ENCODE peak calls at places on chromosomes 6 and 20, in six cellular contexts. S is astrocyte, U is keratinocyte, D is GM23248, A is endothelial cell of umbilical vein, Z is IMR-90. I is an unnamed sample. For H3K9me3, the result is how much of the 10 kb centered on the place peaks cover.

GRCh38 chr6:40802481-40802880 is 215.3 kb upstream of the LRFN2 start:
- DNase-seq in S (no peak), U (no peak), D (no peak), A (no peak), Z (no peak), I (no peak)

GRCh38 chr20:31916724-31917123 is 35.1 kb downstream of the PDRG1 start:
- DNase-seq in S (no peak), U (no peak), D (no peak), A (no peak), Z (no peak), I (no peak)

GRCh38 chr6:109879521-109879920 is 98.6 kb upstream of the GPR6 start:
- DNase-seq in S (no peak), U (no peak), D (no peak), A (no peak), Z (no peak), I (no peak)

GRCh38 chr20:8662433-8662954 is 406.4 kb upstream of the PLCB4 start:
- DNase-seq in S (no peak), U (no peak), D (no peak), A (no peak), Z (no peak), I (no peak)

GRCh38 chr20:44651507-44652373 is at the start of gene ADA:
- DNase-seq in S (peak), U (no peak), D (peak), A (peak), Z (peak), I (no peak)

GRCh38 chr20:56574531-56575142 is 41.6 kb downstream of the FAM209B start:
- DNase-seq in S (no peak), U (peak), D (peak), A (no peak), Z (no peak), I (no peak)

GRCh38 chr6:156840606-156841005 is 63.4 kb downstream of the ARID1B start:
- DNase-seq in S (no peak), U (no peak), D (peak), A (no peak), Z (no peak), I (no peak)

GRCh38 chr6:157181649-157182048 is 141.7 kb downstream of the TMEM242 start:
- DNase-seq in S (no peak), U (peak), D (no peak), A (no peak), Z (no peak), I (no peak)

GRCh38 chr20:37567671-37568588 is 40.3 kb upstream of the BLCAP start:
- DNase-seq in S (no peak), U (no peak), D (peak), A (peak), Z (no peak), I (no peak)

GRCh38 chr20:3803854-3804253 is 7.7 kb downstream of the CDC25B start:
- DNase-seq in S (no peak), U (no peak), D (no peak), A (no peak), Z (no peak), I (no peak)

GRCh38 chr20:3093861-3094361 is 9.4 kb upstream of the AVP start:
- DNase-seq in S (no peak), U (no peak), D (no peak), A (peak), Z (no peak), I (no peak)

GRCh38 chr20:44776977-44777376 is 31.3 kb downstream of the KCNK15 start:
- DNase-seq in S (peak), U (no peak), D (peak), A (peak), Z (peak), I (peak)

GRCh38 chr6:42745083-42745637 is 743 bp downstream of the TBCC start:
- DNase-seq in S (no peak), U (no peak), D (peak), A (peak), Z (peak), I (peak)

GRCh38 chr6:135909737-135910387 is 58.4 kb downstream of the PDE7B start:
- DNase-seq in S (no peak), U (peak), D (peak), A (peak), Z (peak), I (peak)

GRCh38 chr20:38139919-38140753 is 24.9 kb downstream of the TGM2 start:
- DNase-seq in S (peak), U (no peak), D (no peak), A (peak), Z (no peak), I (peak)

GRCh38 chr6:33374359-33374910 is 17.2 kb upstream of the KIFC1 start:
- DNase-seq in S (no peak), U (no peak), D (peak), A (no peak), Z (no peak), I (no peak)

GRCh38 chr6:15036690-15037245 is 209.1 kb upstream of the JARID2 start:
- DNase-seq in S (no peak), U (no peak), D (no peak), A (no peak), Z (no peak), I (no peak)

GRCh38 chr6:168404560-168404959 is 36.4 kb upstream of the SMOC2 start:
- DNase-seq in S (no peak), U (no peak), D (no peak), A (no peak), Z (no peak), I (no peak)

GRCh38 chr6:28816339-28816908 is 107.4 kb downstream of the TRIM27 start:
- DNase-seq in S (no peak), U (no peak), D (no peak), A (no peak), Z (no peak), I (no peak)
- H3K9ac ChIP-seq in S (no peak), U (peak), D (no peak), A (no peak), Z (no peak), I (no peak)

DNA sequence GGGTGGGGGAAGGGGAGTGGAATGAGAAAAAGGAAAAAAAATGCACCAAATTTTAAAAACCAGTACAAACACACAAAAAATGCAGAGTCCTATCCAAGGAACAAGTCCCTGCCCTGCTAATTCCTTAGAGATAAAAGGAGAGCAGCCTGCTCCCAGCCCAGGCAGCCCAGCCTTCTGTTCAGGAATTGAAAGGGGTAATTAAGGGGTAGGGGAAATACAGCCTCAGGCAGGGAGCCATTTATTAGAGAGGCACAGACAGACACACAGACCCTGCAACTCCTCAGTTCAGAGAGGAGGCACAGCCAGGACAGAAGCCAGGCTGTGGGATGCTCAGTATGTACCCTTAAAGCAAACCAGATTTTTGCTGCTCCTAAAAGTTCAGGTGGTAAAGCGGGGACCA is 137.2 kb downstream of the EYA2 start:
- DNase-seq in S (no peak), U (no peak), D (no peak), A (no peak), Z (no peak), I (no peak)
- H3K4me2 ChIP-seq in S (no peak), U (no peak), D (no peak), A (no peak), Z (no peak), I (no peak)

DNA sequence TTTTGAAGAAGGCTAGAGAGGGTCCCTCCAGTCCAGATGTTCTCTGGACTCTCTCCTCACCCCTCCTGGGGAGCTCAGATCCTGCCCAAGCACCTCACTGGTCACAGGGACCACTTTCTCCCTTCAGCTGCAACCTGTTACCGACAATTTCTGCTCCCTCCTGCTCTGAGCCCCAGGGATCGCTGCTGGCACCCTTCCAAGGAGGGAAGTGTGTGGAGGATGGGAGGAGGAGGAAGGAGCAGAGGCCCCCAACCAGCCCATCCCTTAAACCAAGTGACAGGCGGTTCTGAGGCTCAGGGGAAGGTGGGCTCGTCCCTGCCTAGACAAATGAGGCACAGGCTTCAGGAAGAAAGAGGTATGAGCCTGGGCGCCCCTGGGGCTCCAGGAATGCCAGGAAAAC is 13.9 kb downstream of the PMEPA1 start:
- DNase-seq in S (no peak), U (no peak), D (no peak), A (no peak), Z (no peak), I (no peak)
- H3K9me3 ChIP-seq in S (under half), U (under half), D (under half), A (under half), Z (under half), I (under half)

GRCh38 chr6:2890981-2891767 is 11.9 kb downstream of the SERPINB9 start:
- DNase-seq in S (no peak), U (no peak), D (no peak), A (no peak), Z (no peak), I (no peak)
- H3K9ac ChIP-seq in S (no peak), U (no peak), D (no peak), A (no peak), Z (no peak), I (no peak)

GRCh38 chr6:34795836-34796425 is 4.0 kb downstream of the BLTP3A start:
- DNase-seq in S (peak), U (no peak), D (peak), A (peak), Z (peak), I (peak)

GRCh38 chr6:34798057-34798456 is 6.2 kb downstream of the BLTP3A start:
- DNase-seq in S (no peak), U (no peak), D (no peak), A (no peak), Z (no peak), I (no peak)

GRCh38 chr6:34793877-34794276 is 2.0 kb downstream of the BLTP3A start:
- DNase-seq in S (no peak), U (no peak), D (no peak), A (no peak), Z (no peak), I (no peak)

GRCh38 chr6:34799547-34799946 is 7.7 kb downstream of the BLTP3A start:
- DNase-seq in S (no peak), U (no peak), D (no peak), A (no peak), Z (no peak), I (no peak)
- H3K4me2 ChIP-seq in S (no peak), U (no peak), D (no peak), A (no peak), Z (no peak), I (no peak)

GRCh38 chr6:24673625-24674024 is 6.7 kb downstream of the ACOT13 start:
- DNase-seq in S (no peak), U (no peak), D (no peak), A (no peak), Z (no peak), I (no peak)
- H3K9me3 ChIP-seq in S (under half), U (under half), D (under half), A (under half), Z (under half), I (under half)

DNA sequence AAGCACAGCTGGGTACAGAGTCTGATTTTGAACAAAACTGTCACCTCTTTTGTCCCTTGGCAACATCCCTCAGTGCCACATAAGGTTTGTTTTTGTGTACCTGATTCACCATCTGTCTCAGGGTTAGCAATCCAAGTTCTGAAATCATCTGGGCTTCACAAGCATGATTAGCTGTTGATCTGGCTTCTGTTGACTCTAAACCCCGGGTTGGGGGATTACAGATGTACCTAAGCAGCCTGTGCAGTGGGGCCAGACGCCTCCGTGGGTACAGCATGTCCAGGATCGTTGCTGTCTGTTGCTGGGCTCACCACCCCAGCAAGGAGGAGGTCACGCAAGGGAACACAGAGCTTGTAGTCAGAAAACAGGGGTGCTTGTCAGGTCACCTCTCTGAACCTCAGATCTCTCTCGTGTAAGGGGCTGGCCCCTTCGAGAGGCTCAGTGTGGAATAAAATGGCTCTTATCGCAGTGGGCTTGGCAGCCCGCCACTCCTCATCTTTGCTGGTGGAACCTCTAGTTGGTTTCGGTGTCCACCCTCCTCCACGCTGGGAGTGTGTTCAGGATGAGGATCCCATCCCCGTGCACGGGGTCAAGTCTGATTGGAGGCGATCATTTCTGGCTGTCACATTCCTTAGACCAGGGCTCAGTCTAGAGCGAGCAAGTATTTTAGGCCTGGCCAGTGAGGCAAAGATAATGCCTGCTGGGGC is 39.1 kb upstream of the ZNF831 start:
- DNase-seq in S (no peak), U (no peak), D (no peak), A (no peak), Z (no peak), I (no peak)
- H3K9ac ChIP-seq in S (no peak), U (no peak), D (no peak), A (no peak), Z (no peak), I (no peak)

GRCh38 chr6:127051571-127052260 is 66.8 kb upstream of the RSPO3 start:
- DNase-seq in S (peak), U (no peak), D (peak), A (no peak), Z (peak), I (peak)
- H3K4me2 ChIP-seq in S (peak), U (no peak), D (no peak), A (no peak), Z (no peak), I (no peak)

I was measured in fibroblast of lung.